ENCODE peak calls at places on chromosome 17, in ten cellular contexts. U, D, O, F, J, T, Y, E, S and K are unnamed samples.
A peak's percentile ranks its signal among the peaks of the same experiment; 100 is the strongest.

GRCh38 chr17:82494236-82495055 is 25.1 kb upstream of the FOXK2 start:
- DNase-seq in T (peak; percentile 90), U (peak; percentile 77), J (peak; percentile 85), E (peak; percentile 86), S (peak; percentile 97), O (peak; percentile 91), Y (peak; percentile 96), F (peak; percentile 86), D (peak; percentile 97), K (peak; percentile 48)

GRCh38 chr17:7441202-7441705 is 1.9 kb downstream of the FGF11 start:
- DNase-seq in J (no peak), D (no peak), F (no peak), U (no peak), T (no peak), Y (no peak), E (no peak), O (no peak), S (no peak), K (no peak)

GRCh38 chr17:78324391-78325075 is 35.3 kb downstream of the SOCS3 start:
- DNase-seq in T (peak; percentile 41), S (peak; percentile 95), D (peak; percentile 94), E (no peak), U (peak; percentile 98), Y (peak; percentile 60), F (no peak), O (no peak), J (no peak), K (no peak)

GRCh38 chr17:75844530-75845057 is 390 bp upstream of the UNC13D start:
- DNase-seq in O (no peak), J (no peak), T (no peak), U (no peak), E (no peak), F (no peak), Y (no peak), S (no peak), D (peak; percentile 56), K (no peak)

GRCh38 chr17:65514541-65514940 is 46.9 kb downstream of the AXIN2 start:
- DNase-seq in E (no peak), U (no peak), Y (no peak), J (no peak), D (peak; percentile 70), T (no peak), O (no peak), S (no peak), F (no peak), K (no peak)

GRCh38 chr17:9332164-9332527 is 243.5 kb downstream of the STX8 start:
- DNase-seq in E (no peak), U (no peak), T (no peak), D (no peak), Y (no peak), S (no peak), O (no peak), F (no peak), J (no peak), K (no peak)

GRCh38 chr17:75151893-75152292 is 2.4 kb downstream of the JPT1 start:
- DNase-seq in E (no peak), T (no peak), U (no peak), F (no peak), S (no peak), Y (peak; percentile 4), O (no peak), D (no peak), J (no peak), K (no peak)

GRCh38 chr17:41739661-41740352 is 5.4 kb upstream of the HAP1 start:
- DNase-seq in F (no peak), D (peak; percentile 81), J (no peak), E (no peak), Y (no peak), S (no peak), T (no peak), U (no peak), O (no peak), K (no peak)

GRCh38 chr17:74008196-74008595 is 195.3 kb upstream of the RPL38 start:
- DNase-seq in S (no peak), F (no peak), J (no peak), T (no peak), E (peak; percentile 3), O (peak; percentile 36), Y (peak; percentile 57), U (no peak), D (peak; percentile 1), K (no peak)

GRCh38 chr17:42101513-42102292 is 3.4 kb upstream of the ZNF385C start:
- DNase-seq in S (peak; percentile 92), O (peak; percentile 73), U (peak; percentile 47), D (peak; percentile 46), F (peak; percentile 16), T (peak; percentile 77), E (peak; percentile 36), J (peak; percentile 57), Y (peak; percentile 62), K (no peak)

GRCh38 chr17:39536468-39536867 is 71.3 kb downstream of the NEUROD2 start:
- DNase-seq in S (no peak), Y (no peak), J (no peak), F (no peak), U (no peak), D (no peak), T (no peak), O (no peak), E (no peak), K (no peak)

GRCh38 chr17:79919164-79919585 is 79.9 kb upstream of the CBX4 start:
- DNase-seq in D (peak; percentile 88), O (no peak), U (peak; percentile 16), Y (peak; percentile 78), F (no peak), S (peak; percentile 93), T (no peak), E (no peak), J (no peak), K (no peak)

GRCh38 chr17:72591500-72592241 is 470.9 kb downstream of the SOX9 start:
- DNase-seq in D (peak; percentile 53), F (no peak), O (no peak), Y (peak; percentile 33), S (no peak), J (no peak), E (peak; percentile 20), T (no peak), U (no peak), K (no peak)

GRCh38 chr17:34527908-34528470 is 51.4 kb upstream of the TMEM132E start:
- DNase-seq in O (no peak), F (no peak), J (no peak), Y (no peak), D (no peak), S (no peak), E (no peak), U (no peak), T (no peak), K (no peak)

GRCh38 chr17:47997595-47997994 is 26.7 kb downstream of the CDK5RAP3 start:
- DNase-seq in F (no peak), U (no peak), Y (no peak), E (no peak), D (no peak), J (no peak), S (no peak), O (no peak), T (no peak), K (no peak)

GRCh38 chr17:68033636-68034451 is 1.7 kb upstream of the KPNA2 start:
- DNase-seq in Y (no peak), D (peak; percentile 40), T (no peak), F (no peak), J (no peak), U (no peak), O (no peak), E (no peak), S (peak; percentile 54), K (no peak)

GRCh38 chr17:4986951-4987766 is at the start of gene CAMTA2:
- DNase-seq in Y (peak; percentile 42), F (peak; percentile 79), D (peak; percentile 71), E (peak; percentile 86), T (peak; percentile 90), O (peak; percentile 83), J (peak; percentile 85), U (no peak), S (peak; percentile 98), K (no peak)

GRCh38 chr17:56977673-56978395 is at the start of gene SCPEP1:
- DNase-seq in S (peak; percentile 96), E (peak; percentile 82), D (peak; percentile 73), J (peak; percentile 73), Y (peak; percentile 87), U (peak; percentile 47), T (peak; percentile 96), O (peak; percentile 95), F (peak; percentile 64), K (peak; percentile 47)

GRCh38 chr17:80637286-80637703 is 92.7 kb downstream of the RPTOR start:
- DNase-seq in J (no peak), Y (peak; percentile 17), S (no peak), U (no peak), O (no peak), T (no peak), D (no peak), E (no peak), F (no peak), K (no peak)

GRCh38 chr17:42365136-42365535 is 23.1 kb downstream of the STAT3 start:
- DNase-seq in E (peak; percentile 20), O (no peak), T (no peak), U (peak; percentile 68), J (peak; percentile 36), D (peak; percentile 85), F (no peak), S (no peak), Y (no peak), K (no peak)

GRCh38 chr17:13030459-13031305 is 12.9 kb upstream of the ELAC2 start:
- DNase-seq in F (no peak), T (peak; percentile 42), J (peak; percentile 28), O (peak; percentile 53), E (no peak), Y (peak; percentile 48), D (peak; percentile 44), U (peak; percentile 37), S (peak; percentile 76), K (no peak)

GRCh38 chr17:30922235-30922993 is 669 bp downstream of the ADAP2 start:
- DNase-seq in Y (no peak), T (peak; percentile 40), D (no peak), S (peak; percentile 85), E (no peak), U (no peak), O (peak; percentile 38), J (no peak), F (no peak), K (no peak)

GRCh38 chr17:4357671-4358070 is 8.8 kb downstream of the UBE2G1 start:
- DNase-seq in F (no peak), O (no peak), U (no peak), Y (no peak), T (no peak), S (no peak), J (no peak), E (no peak), D (no peak), K (no peak)

GRCh38 chr17:39699818-39700147 is at the start of gene ERBB2:
- DNase-seq in F (no peak), S (peak; percentile 94), J (no peak), Y (no peak), U (peak; percentile 66), O (no peak), T (no peak), E (no peak), D (no peak), K (no peak)

GRCh38 chr17:79875511-79875910 is 36.3 kb upstream of the CBX4 start:
- DNase-seq in D (no peak), E (no peak), O (no peak), T (no peak), F (no peak), J (no peak), U (no peak), Y (no peak), S (no peak), K (no peak)

GRCh38 chr17:13600475-13601316 is 1.0 kb downstream of the HS3ST3A1 start:
- DNase-seq in O (no peak), F (no peak), Y (no peak), D (no peak), U (no peak), S (no peak), J (no peak), T (no peak), E (no peak), K (no peak)

GRCh38 chr17:43599835-43600234 is 53.7 kb upstream of the ETV4 start:
- DNase-seq in E (no peak), U (peak; percentile 79), D (peak; percentile 82), T (no peak), S (no peak), F (no peak), J (no peak), Y (no peak), O (no peak), K (no peak)

GRCh38 chr17:71764507-71764906 is 356.3 kb upstream of the SOX9 start:
- DNase-seq in T (no peak), Y (no peak), U (no peak), S (no peak), O (no peak), F (no peak), E (no peak), D (peak; percentile 15), J (no peak), K (no peak)